ENCODE peak calls at places on chromosomes 4 and X, in four cellular contexts. X is heart left ventricle, T is spleen, C is fibroblast of lung. F is an unnamed sample. For H3K4me1 and H3K36me3, the result is how much of the 10 kb centered on the place peaks cover.

GRCh38 chrX:21394792-21395191 is 20.6 kb downstream of the CNKSR2 start:
- DNase-seq in C (no peak), T (no peak), X (no peak), F (no peak)

GRCh38 chrX:39456894-39457600 is 640.7 kb downstream of the BCOR start:
- DNase-seq in C (peak), X (no peak), T (no peak), F (no peak)

GRCh38 chr4:13701937-13702446 is 74.5 kb upstream of the BOD1L1 start:
- DNase-seq in X (no peak), C (peak), T (no peak), F (no peak)

GRCh38 chrX:12984629-12985303 is 9.9 kb downstream of the TMSB4X start:
- DNase-seq in X (no peak), C (peak), T (no peak), F (no peak)

GRCh38 chrX:40207626-40208025 is 109.9 kb upstream of the BCOR start:
- DNase-seq in C (peak), X (no peak), T (no peak), F (peak)

GRCh38 chr4:1797861-1798529 is 4.9 kb downstream of the FGFR3 start:
- DNase-seq in C (no peak), T (no peak), X (no peak), F (no peak)

GRCh38 chr4:103948244-103949018 is 228.6 kb upstream of the TACR3 start:
- DNase-seq in C (no peak), T (no peak), X (no peak), F (no peak)

GRCh38 chrX:78997870-78998558 is 52.8 kb downstream of the P2RY10 start:
- DNase-seq in C (no peak), X (no peak), T (no peak), F (no peak)

GRCh38 chr4:2812600-2812932 is 19.7 kb downstream of the SH3BP2 start:
- DNase-seq in X (no peak), T (no peak), C (no peak), F (no peak)

GRCh38 chrX:30302957-30303356 is 6.2 kb downstream of the NR0B1 start:
- DNase-seq in T (no peak), X (no peak), C (no peak), F (no peak)

GRCh38 chr4:101191302-101192098 is 155.8 kb downstream of the PPP3CA start:
- DNase-seq in C (peak), X (peak), T (peak), F (peak)

GRCh38 chr4:88382621-88383020 is 4.0 kb downstream of the HERC6 start:
- DNase-seq in T (no peak), X (no peak), C (no peak), F (no peak)

GRCh38 chrX:133365886-133366611 is 49.2 kb downstream of the GPC4 start:
- DNase-seq in T (no peak), X (no peak), C (peak), F (no peak)

GRCh38 chr4:133921280-133922195 is 280.1 kb downstream of the PABPC4L start:
- DNase-seq in T (no peak), X (no peak), C (peak), F (no peak)

GRCh38 chr4:3805026-3805425 is 38.8 kb downstream of the ADRA2C start:
- DNase-seq in X (no peak), C (no peak), T (peak), F (no peak)

GRCh38 chrX:23937100-23937499 is 29.3 kb downstream of the CXorf58 start:
- DNase-seq in X (no peak), C (no peak), T (no peak), F (no peak)

GRCh38 chrX:107025538-107025937 is 25.5 kb upstream of the MORC4 start:
- DNase-seq in T (no peak), X (no peak), C (peak), F (no peak)

GRCh38 chrX:2321411-2321810 is 179.4 kb downstream of the DHRSX start:
- DNase-seq in X (no peak), C (no peak), T (no peak), F (no peak)

GRCh38 chr4:156388826-156389225 is 435.2 kb upstream of the CTSO start:
- DNase-seq in T (no peak), X (no peak), C (peak), F (no peak)

GRCh38 chr4:11514780-11515432 is 86.2 kb upstream of the HS3ST1 start:
- DNase-seq in X (no peak), C (no peak), T (no peak), F (no peak)

GRCh38 chrX:1488141-1488540 is 35.4 kb upstream of the ASMTL start:
- DNase-seq in T (peak), X (no peak), C (no peak), F (no peak)

GRCh38 chr4:186666252-186666651 is 57.4 kb downstream of the FAT1 start:
- DNase-seq in X (no peak), T (no peak), C (no peak), F (no peak)

GRCh38 chr4:8225704-8226443 is 26.8 kb downstream of the SH3TC1 start:
- DNase-seq in C (peak), T (peak), X (no peak), F (no peak)

GRCh38 chr4:173074501-173074946 is 94.1 kb upstream of the GALNT7 start:
- DNase-seq in X (no peak), T (no peak), C (peak), F (no peak)

GRCh38 chr4:40193578-40193977 is 3.3 kb upstream of the RHOH start:
- DNase-seq in T (no peak), X (no peak), C (no peak), F (no peak)
- H3K4me1 ChIP-seq in T (half or more), X (under half), C (under half), F (under half)

DNA sequence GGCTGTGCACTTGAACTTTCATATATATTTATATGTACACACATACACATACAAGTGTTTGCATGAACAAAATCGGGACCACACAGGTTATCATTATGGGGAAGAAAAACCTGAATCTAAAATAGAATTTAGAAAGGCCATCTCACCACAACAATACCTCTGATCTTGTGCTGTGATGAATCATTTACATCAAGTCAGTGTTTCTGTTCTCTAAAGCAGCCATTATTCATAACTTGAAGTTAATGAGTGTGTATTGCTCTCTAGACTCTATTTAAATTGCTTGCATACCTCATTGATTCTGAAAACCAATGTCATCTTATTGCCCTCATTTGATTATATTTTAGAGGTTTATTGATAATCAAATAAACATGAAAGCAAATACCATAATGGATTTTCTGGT is 71.5 kb downstream of the FAM114A1 start:
- DNase-seq in C (no peak), T (no peak), X (no peak), F (no peak)
- H3K36me3 ChIP-seq in C (under half), T (half or more), X (half or more), F (half or more)

GRCh38 chr4:40886931-40887330 is 137.2 kb downstream of the NSUN7 start:
- DNase-seq in C (peak), X (no peak), T (no peak), F (no peak)

GRCh38 chr4:40890199-40890598 is 140.4 kb downstream of the NSUN7 start:
- DNase-seq in X (no peak), C (no peak), T (no peak), F (no peak)

GRCh38 chr4:40890764-40891163 is 141.0 kb downstream of the NSUN7 start:
- DNase-seq in X (no peak), T (no peak), C (no peak), F (no peak)

GRCh38 chr4:40887690-40888089 is 137.9 kb downstream of the NSUN7 start:
- DNase-seq in C (peak), X (no peak), T (no peak), F (no peak)

DNA sequence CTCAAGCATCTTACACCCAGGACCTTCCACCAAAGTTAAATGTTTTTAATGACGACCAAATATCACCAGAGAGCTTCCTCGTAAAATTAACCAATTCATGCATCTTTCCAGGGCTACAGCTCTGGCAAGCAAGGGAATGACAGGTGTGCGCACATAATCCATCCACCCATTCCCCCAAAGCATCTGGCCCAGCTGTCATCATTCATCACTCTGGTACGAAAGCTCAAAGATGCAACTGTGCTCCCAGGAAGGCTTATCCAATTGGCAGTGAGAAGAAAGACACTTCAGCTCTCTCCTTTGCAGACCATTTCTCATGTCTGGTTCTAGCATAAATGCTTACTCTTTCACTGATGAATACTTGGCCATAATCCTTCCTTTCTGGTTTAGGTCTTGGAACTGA is 139.2 kb downstream of the NSUN7 start:
- DNase-seq in T (no peak), X (no peak), C (no peak), F (no peak)
- H3K27ac ChIP-seq in T (no peak), X (no peak), C (no peak), F (no peak)

DNA sequence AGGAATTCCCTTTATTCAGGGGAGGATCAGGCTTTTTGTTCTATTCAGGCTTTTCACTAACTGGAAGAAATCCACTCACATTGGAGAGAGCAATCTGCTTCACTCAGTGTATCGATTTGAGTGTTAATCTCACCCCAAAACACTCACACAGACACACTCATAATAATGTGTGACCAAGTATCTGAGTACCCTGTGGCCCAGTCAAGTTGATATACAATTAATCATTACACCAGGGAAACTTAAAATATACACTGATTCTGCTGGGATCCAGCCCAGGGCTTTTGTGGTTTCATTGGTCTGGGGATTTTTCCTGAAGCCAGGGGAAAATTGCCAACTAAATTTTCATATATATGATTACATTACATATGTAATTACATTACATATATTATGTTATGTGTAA is 44.0 kb upstream of the GATB start:
- DNase-seq in C (peak), T (no peak), X (no peak), F (no peak)
- H3K4me1 ChIP-seq in C (under half), T (under half), X (under half), F (under half)

DNA sequence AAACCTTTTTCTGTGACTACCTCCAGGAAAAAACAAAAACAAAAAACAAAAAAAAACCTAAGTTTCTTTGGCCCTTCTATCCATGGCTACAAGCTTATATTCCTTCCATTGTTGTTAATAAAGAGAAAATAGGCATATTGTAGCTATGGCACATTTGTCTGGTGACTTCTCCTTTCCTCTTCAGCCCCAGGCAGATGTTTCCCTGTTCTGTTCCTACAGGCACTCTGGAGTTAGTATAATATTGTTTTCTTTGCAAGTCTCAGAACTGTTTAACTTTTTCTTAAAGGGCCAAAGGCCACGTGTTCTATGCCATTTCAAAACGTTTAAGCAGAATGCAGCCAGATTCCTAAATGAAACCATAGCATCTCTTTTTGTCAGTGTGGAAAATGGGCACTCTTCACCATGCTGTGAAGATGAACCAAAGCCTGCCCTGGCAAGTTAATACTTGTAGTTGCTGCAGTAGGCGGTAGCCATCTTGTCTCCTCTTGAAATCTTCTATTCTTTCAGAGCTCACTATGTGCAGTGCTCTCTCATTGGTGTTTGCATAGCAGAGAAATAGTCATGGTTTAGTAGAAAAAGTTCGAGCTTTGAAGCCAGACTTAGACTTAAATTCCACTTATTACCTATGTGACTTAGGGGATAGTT is 44.8 kb upstream of the MTMR1 start:
- DNase-seq in T (no peak), C (no peak), X (no peak), F (no peak)
- H3K36me3 ChIP-seq in T (half or more), C (under half), X (under half), F (under half)

GRCh38 chr4:180664766-180665368 is 1578.3 kb upstream of the TENM3 start:
- DNase-seq in X (peak), T (no peak), C (peak), F (no peak)
- H3K27ac ChIP-seq in X (no peak), T (no peak), C (no peak), F (no peak)

F was measured in thoracic aorta.